ENCODE peak calls at places on chromosomes 4 and X, in five cellular contexts. One of them, this sample, is unnamed.

GRCh38 chrX:134013092-134013497 is 27.7 kb upstream of the GPC3 start:
- DNase-seq in Caco-2: no peak
- DNase-seq in cardiac muscle cell: peak
- DNase-seq in H9: no peak
- DNase-seq in endothelial cell: no peak
- DNase-seq in this sample: no peak

GRCh38 chr4:109658871-109659410 is 44.3 kb downstream of the CASP6 start:
- DNase-seq in Caco-2: no peak
- DNase-seq in H9: no peak
- DNase-seq in cardiac muscle cell: peak
- DNase-seq in endothelial cell: no peak
- DNase-seq in this sample: no peak

GRCh38 chr4:170271723-170272122 is 182.0 kb upstream of the AADAT start:
- DNase-seq in Caco-2: no peak
- DNase-seq in cardiac muscle cell: no peak
- DNase-seq in H9: no peak
- DNase-seq in endothelial cell: no peak
- DNase-seq in this sample: no peak

GRCh38 chr4:184473515-184474260 is 662 bp downstream of the IRF2 start:
- DNase-seq in cardiac muscle cell: peak
- DNase-seq in Caco-2: peak
- DNase-seq in H9: no peak
- DNase-seq in endothelial cell: peak
- DNase-seq in this sample: peak

GRCh38 chrX:85619962-85620361 is 240.5 kb upstream of the POF1B start:
- DNase-seq in cardiac muscle cell: no peak
- DNase-seq in Caco-2: no peak
- DNase-seq in H9: peak
- DNase-seq in endothelial cell: no peak
- DNase-seq in this sample: no peak

GRCh38 chrX:27380163-27380845 is 82.8 kb downstream of the PPP4R3C start:
- DNase-seq in H9: no peak
- DNase-seq in Caco-2: peak
- DNase-seq in cardiac muscle cell: no peak
- DNase-seq in endothelial cell: no peak
- DNase-seq in this sample: no peak

GRCh38 chrX:17374619-17375360 is at the start of gene NHS:
- DNase-seq in endothelial cell: peak
- DNase-seq in cardiac muscle cell: peak
- DNase-seq in Caco-2: peak
- DNase-seq in H9: peak
- DNase-seq in this sample: no peak

GRCh38 chrX:118730500-118731247 is 3.3 kb downstream of the IL13RA1 start:
- DNase-seq in cardiac muscle cell: peak
- DNase-seq in H9: no peak
- DNase-seq in endothelial cell: no peak
- DNase-seq in Caco-2: no peak
- DNase-seq in this sample: no peak

GRCh38 chrX:17413228-17413627 is 38.2 kb downstream of the NHS start:
- DNase-seq in cardiac muscle cell: peak
- DNase-seq in Caco-2: no peak
- DNase-seq in H9: no peak
- DNase-seq in endothelial cell: no peak
- DNase-seq in this sample: no peak

GRCh38 chr4:140110542-140110941 is 43.4 kb downstream of the MAML3 start:
- DNase-seq in Caco-2: no peak
- DNase-seq in endothelial cell: no peak
- DNase-seq in H9: no peak
- DNase-seq in cardiac muscle cell: no peak
- DNase-seq in this sample: no peak

GRCh38 chr4:181661090-181661489 is 582.1 kb upstream of the TENM3 start:
- DNase-seq in cardiac muscle cell: peak
- DNase-seq in Caco-2: no peak
- DNase-seq in endothelial cell: no peak
- DNase-seq in H9: no peak
- DNase-seq in this sample: no peak

GRCh38 chr4:172323288-172323687 is 510.1 kb downstream of the GALNTL6 start:
- DNase-seq in H9: no peak
- DNase-seq in endothelial cell: no peak
- DNase-seq in cardiac muscle cell: no peak
- DNase-seq in Caco-2: no peak
- DNase-seq in this sample: no peak

GRCh38 chr4:161554372-161554990 is 609.3 kb downstream of the FSTL5 start:
- DNase-seq in H9: no peak
- DNase-seq in Caco-2: no peak
- DNase-seq in cardiac muscle cell: peak
- DNase-seq in endothelial cell: no peak
- DNase-seq in this sample: no peak

GRCh38 chr4:169333265-169333664 is 62.5 kb upstream of the SH3RF1 start:
- DNase-seq in Caco-2: no peak
- DNase-seq in cardiac muscle cell: no peak
- DNase-seq in H9: no peak
- DNase-seq in endothelial cell: no peak
- DNase-seq in this sample: no peak

GRCh38 chr4:67459164-67459563 is 86.1 kb downstream of the CENPC start:
- DNase-seq in endothelial cell: no peak
- DNase-seq in Caco-2: no peak
- DNase-seq in cardiac muscle cell: no peak
- DNase-seq in H9: no peak
- DNase-seq in this sample: no peak

GRCh38 chr4:151921371-151921770 is 160.6 kb upstream of the GATB start:
- DNase-seq in cardiac muscle cell: no peak
- DNase-seq in H9: no peak
- DNase-seq in endothelial cell: no peak
- DNase-seq in Caco-2: no peak
- DNase-seq in this sample: no peak

GRCh38 chrX:19709812-19710518 is 177.4 kb downstream of the SH3KBP1 start:
- DNase-seq in Caco-2: no peak
- DNase-seq in cardiac muscle cell: peak
- DNase-seq in endothelial cell: no peak
- DNase-seq in H9: no peak
- DNase-seq in this sample: no peak

GRCh38 chr4:7507381-7507780 is 72.7 kb upstream of the PSAPL1 start:
- DNase-seq in Caco-2: no peak
- DNase-seq in cardiac muscle cell: no peak
- DNase-seq in H9: no peak
- DNase-seq in endothelial cell: no peak
- DNase-seq in this sample: no peak

GRCh38 chr4:151429957-151430548 is 21.1 kb downstream of the FHIP1A start:
- DNase-seq in Caco-2: no peak
- DNase-seq in H9: no peak
- DNase-seq in cardiac muscle cell: no peak
- DNase-seq in endothelial cell: no peak
- DNase-seq in this sample: peak

GRCh38 chrX:53004038-53004437 is 44.6 kb upstream of the GPR173 start:
- DNase-seq in endothelial cell: no peak
- DNase-seq in Caco-2: no peak
- DNase-seq in cardiac muscle cell: no peak
- DNase-seq in H9: no peak
- DNase-seq in this sample: no peak

GRCh38 chrX:72094894-72095293 is 36.8 kb downstream of the RTL5 start:
- DNase-seq in Caco-2: no peak
- DNase-seq in H9: no peak
- DNase-seq in cardiac muscle cell: peak
- DNase-seq in endothelial cell: peak
- DNase-seq in this sample: peak

GRCh38 chrX:118480172-118480571 is 15.4 kb upstream of the DOCK11 start:
- DNase-seq in H9: no peak
- DNase-seq in endothelial cell: no peak
- DNase-seq in Caco-2: no peak
- DNase-seq in cardiac muscle cell: no peak
- DNase-seq in this sample: no peak

GRCh38 chr4:147820975-147821374 is 89.1 kb downstream of the ARHGAP10 start:
- DNase-seq in H9: no peak
- DNase-seq in cardiac muscle cell: no peak
- DNase-seq in endothelial cell: no peak
- DNase-seq in Caco-2: no peak
- DNase-seq in this sample: no peak

GRCh38 chrX:38868941-38869378 is 67.7 kb downstream of the MID1IP1 start:
- DNase-seq in Caco-2: no peak
- DNase-seq in H9: no peak
- DNase-seq in endothelial cell: no peak
- DNase-seq in cardiac muscle cell: peak
- DNase-seq in this sample: no peak

GRCh38 chr4:5366421-5366820 is 315.1 kb downstream of the STK32B start:
- DNase-seq in cardiac muscle cell: no peak
- DNase-seq in endothelial cell: no peak
- DNase-seq in Caco-2: no peak
- DNase-seq in H9: no peak
- DNase-seq in this sample: no peak

GRCh38 chr4:159487284-159487747 is 384.4 kb downstream of the RAPGEF2 start:
- DNase-seq in Caco-2: peak
- DNase-seq in cardiac muscle cell: peak
- DNase-seq in endothelial cell: peak
- DNase-seq in H9: peak
- DNase-seq in this sample: peak

GRCh38 chr4:77174426-77174825 is 17.4 kb downstream of the CCNG2 start:
- DNase-seq in H9: peak
- DNase-seq in Caco-2: no peak
- DNase-seq in endothelial cell: no peak
- DNase-seq in cardiac muscle cell: no peak
- DNase-seq in this sample: no peak

GRCh38 chr4:55475394-55476243 is 71.1 kb downstream of the CLOCK start:
- DNase-seq in H9: no peak
- DNase-seq in cardiac muscle cell: peak
- DNase-seq in Caco-2: no peak
- DNase-seq in endothelial cell: no peak
- DNase-seq in this sample: no peak

GRCh38 chr4:182894681-182895275 is 22.4 kb downstream of the DCTD start:
- DNase-seq in endothelial cell: no peak
- DNase-seq in cardiac muscle cell: no peak
- DNase-seq in H9: no peak
- DNase-seq in Caco-2: no peak
- DNase-seq in this sample: no peak

GRCh38 chrX:13863326-13863725 is 46.4 kb upstream of the GPM6B start:
- DNase-seq in Caco-2: no peak
- DNase-seq in cardiac muscle cell: no peak
- DNase-seq in H9: no peak
- DNase-seq in endothelial cell: no peak
- DNase-seq in this sample: no peak

GRCh38 chr4:15396157-15396800 is 31.6 kb upstream of the C1QTNF7 start:
- DNase-seq in endothelial cell: peak
- DNase-seq in cardiac muscle cell: peak
- DNase-seq in H9: peak
- DNase-seq in Caco-2: peak
- DNase-seq in this sample: peak

GRCh38 chr4:120770897-120771296 is 151.6 kb downstream of the PRDM5 start:
- DNase-seq in cardiac muscle cell: no peak
- DNase-seq in H9: no peak
- DNase-seq in Caco-2: no peak
- DNase-seq in endothelial cell: no peak
- DNase-seq in this sample: no peak

GRCh38 chr4:120769227-120769626 is 153.3 kb downstream of the PRDM5 start:
- DNase-seq in Caco-2: no peak
- DNase-seq in endothelial cell: no peak
- DNase-seq in H9: no peak
- DNase-seq in cardiac muscle cell: peak
- DNase-seq in this sample: no peak

GRCh38 chr4:120771907-120772306 is 150.6 kb downstream of the PRDM5 start:
- DNase-seq in Caco-2: no peak
- DNase-seq in cardiac muscle cell: no peak
- DNase-seq in endothelial cell: no peak
- DNase-seq in H9: no peak
- DNase-seq in this sample: no peak

DNA sequence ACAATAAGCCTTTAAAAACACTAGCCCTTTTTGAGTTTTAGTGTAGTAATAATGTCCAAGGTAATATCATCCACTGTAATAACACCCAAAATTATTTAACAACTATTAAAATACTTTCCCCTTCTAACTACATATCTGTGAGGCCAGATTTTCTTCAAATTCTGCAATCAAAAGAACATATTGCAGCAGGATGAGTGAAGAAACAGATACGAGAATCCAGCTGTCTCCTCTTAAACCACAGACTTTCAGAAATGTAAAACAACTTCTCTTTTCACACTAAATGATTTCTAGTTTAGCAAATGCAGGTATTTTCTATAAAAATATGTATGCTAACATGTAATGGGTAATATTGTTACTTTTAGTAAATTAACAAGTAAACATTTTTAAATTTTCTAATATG is 148.9 kb downstream of the PRDM5 start:
- DNase-seq in endothelial cell: no peak
- DNase-seq in H9: no peak
- DNase-seq in Caco-2: no peak
- DNase-seq in cardiac muscle cell: no peak
- DNase-seq in this sample: no peak
- TF ChIP-seq CTCF in endothelial cell: no peak
- TF ChIP-seq CTCF in H9: no peak
- TF ChIP-seq CTCF in Caco-2: no peak
- TF ChIP-seq CTCF in cardiac muscle cell: no peak
- TF ChIP-seq CTCF in this sample: no peak

DNA sequence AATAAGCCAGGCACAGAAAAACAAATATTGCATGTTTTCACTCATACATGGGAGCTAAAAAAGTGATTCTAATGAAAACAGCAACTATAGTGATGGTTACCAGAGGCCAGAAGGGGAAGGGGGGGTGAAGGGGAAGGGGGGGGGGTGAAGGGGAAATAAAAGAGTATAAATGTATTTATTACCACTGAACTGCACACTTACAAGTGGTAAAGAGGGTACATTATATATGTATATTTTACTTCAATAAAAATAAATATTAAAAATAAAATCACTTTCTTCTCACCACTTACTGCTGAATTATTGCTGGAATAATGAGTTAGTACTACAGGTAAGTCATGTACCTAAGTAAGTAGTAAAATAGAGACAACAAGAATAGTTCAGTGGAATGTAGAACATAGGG is 2.1 kb upstream of the VCX3B start:
- DNase-seq in cardiac muscle cell: no peak
- DNase-seq in endothelial cell: no peak
- DNase-seq in Caco-2: no peak
- DNase-seq in H9: no peak
- DNase-seq in this sample: no peak
- TF ChIP-seq CTCF in cardiac muscle cell: no peak
- TF ChIP-seq CTCF in endothelial cell: no peak
- TF ChIP-seq CTCF in Caco-2: no peak
- TF ChIP-seq CTCF in H9: no peak
- TF ChIP-seq CTCF in this sample: no peak

GRCh38 chrX:56788717-56789122 is 59.7 kb downstream of the NBDY start:
- DNase-seq in Caco-2: no peak
- DNase-seq in cardiac muscle cell: peak
- DNase-seq in endothelial cell: no peak
- DNase-seq in H9: no peak
- DNase-seq in this sample: peak
- TF ChIP-seq CTCF in Caco-2: no peak
- TF ChIP-seq CTCF in cardiac muscle cell: peak
- TF ChIP-seq CTCF in endothelial cell: no peak
- TF ChIP-seq CTCF in H9: no peak
- TF ChIP-seq CTCF in this sample: peak

GRCh38 chr4:122524176-122524575 is 67.7 kb upstream of the IL2 start:
- DNase-seq in H9: no peak
- DNase-seq in endothelial cell: no peak
- DNase-seq in cardiac muscle cell: no peak
- DNase-seq in Caco-2: no peak
- DNase-seq in this sample: no peak

GRCh38 chr4:122525865-122526264 is 69.3 kb upstream of the IL2 start:
- DNase-seq in H9: no peak
- DNase-seq in cardiac muscle cell: peak
- DNase-seq in endothelial cell: no peak
- DNase-seq in Caco-2: peak
- DNase-seq in this sample: no peak

GRCh38 chr4:122517345-122517744 is 60.8 kb upstream of the IL2 start:
- DNase-seq in cardiac muscle cell: no peak
- DNase-seq in endothelial cell: no peak
- DNase-seq in Caco-2: no peak
- DNase-seq in H9: no peak
- DNase-seq in this sample: no peak

GRCh38 chr4:122522944-122523343 is 66.4 kb upstream of the IL2 start:
- DNase-seq in Caco-2: no peak
- DNase-seq in H9: no peak
- DNase-seq in cardiac muscle cell: no peak
- DNase-seq in endothelial cell: no peak
- DNase-seq in this sample: no peak
- TF ChIP-seq CTCF in Caco-2: no peak
- TF ChIP-seq CTCF in H9: no peak
- TF ChIP-seq CTCF in cardiac muscle cell: no peak
- TF ChIP-seq CTCF in endothelial cell: no peak
- TF ChIP-seq CTCF in this sample: no peak